ENCODE peak calls at places on chromosomes 11 and 22, in seven cellular contexts. G, X, C, N, W, V and U are unnamed samples.

GRCh38 chr22:31098633-31099110 is 8.7 kb downstream of the SELENOM start:
- DNase-seq in G (no peak), X (no peak), C (no peak), N (no peak), W (no peak), V (no peak), U (no peak)

GRCh38 chr11:64340671-64341335 is 799 bp downstream of the CCDC88B start:
- DNase-seq in G (no peak), X (no peak), C (peak; percentile 38), N (no peak), W (no peak), V (no peak), U (no peak)

GRCh38 chr22:50082197-50082715 is 3.0 kb downstream of the MLC1 start:
- DNase-seq in G (no peak), X (no peak), C (no peak), N (no peak), W (no peak), V (no peak), U (no peak)

GRCh38 chr11:117072517-117073218 is 25.6 kb downstream of the SIK3 start:
- DNase-seq in G (no peak), X (peak; percentile 90), C (no peak), N (peak; percentile 96), W (peak; percentile 96), V (peak; percentile 87), U (peak; percentile 92)

GRCh38 chr11:77107950-77108349 is 5.3 kb downstream of the OMP start:
- DNase-seq in G (peak; percentile 58), X (peak; percentile 81), C (no peak), N (peak; percentile 95), W (peak; percentile 94), V (peak; percentile 73), U (peak; percentile 94)

GRCh38 chr11:27254744-27255446 is 108.1 kb downstream of the CCDC34 start:
- DNase-seq in G (no peak), X (peak; percentile 98), C (no peak), N (peak; percentile 54), W (peak; percentile 94), V (no peak), U (peak; percentile 86)

GRCh38 chr11:48107188-48107704 is 109.4 kb upstream of the OR4B1 start:
- DNase-seq in G (no peak), X (peak; percentile 65), C (no peak), N (peak; percentile 67), W (peak; percentile 60), V (no peak), U (no peak)

GRCh38 chr22:21735198-21736083 is at the start of gene YPEL1:
- DNase-seq in G (peak; percentile 95), X (peak; percentile 95), C (peak; percentile 97), N (peak; percentile 95), W (peak; percentile 94), V (peak; percentile 94), U (peak; percentile 97)

GRCh38 chr11:75479598-75479986 is 46.1 kb downstream of the GDPD5 start:
- DNase-seq in G (no peak), X (no peak), C (no peak), N (no peak), W (no peak), V (no peak), U (no peak)

GRCh38 chr11:74612877-74613276 is 20.5 kb downstream of the POLD3 start:
- DNase-seq in G (no peak), X (peak; percentile 28), C (no peak), N (peak; percentile 50), W (peak; percentile 17), V (no peak), U (no peak)

GRCh38 chr22:46931414-46931813 is 169.0 kb downstream of the TBC1D22A start:
- DNase-seq in G (no peak), X (peak; percentile 18), C (no peak), N (no peak), W (peak; percentile 68), V (peak; percentile 31), U (peak; percentile 58)

GRCh38 chr22:29315286-29316195 is at the start of gene RASL10A:
- DNase-seq in G (no peak), X (no peak), C (no peak), N (no peak), W (no peak), V (no peak), U (no peak)

GRCh38 chr22:43976861-43977795 is 21.9 kb downstream of the SAMM50 start:
- DNase-seq in G (no peak), X (no peak), C (no peak), N (no peak), W (no peak), V (no peak), U (no peak)
- TF ChIP-seq CTCF in G (no peak), X (no peak), C (peak; percentile 7), N (no peak), W (no peak), V (no peak), U (no peak)

DNA sequence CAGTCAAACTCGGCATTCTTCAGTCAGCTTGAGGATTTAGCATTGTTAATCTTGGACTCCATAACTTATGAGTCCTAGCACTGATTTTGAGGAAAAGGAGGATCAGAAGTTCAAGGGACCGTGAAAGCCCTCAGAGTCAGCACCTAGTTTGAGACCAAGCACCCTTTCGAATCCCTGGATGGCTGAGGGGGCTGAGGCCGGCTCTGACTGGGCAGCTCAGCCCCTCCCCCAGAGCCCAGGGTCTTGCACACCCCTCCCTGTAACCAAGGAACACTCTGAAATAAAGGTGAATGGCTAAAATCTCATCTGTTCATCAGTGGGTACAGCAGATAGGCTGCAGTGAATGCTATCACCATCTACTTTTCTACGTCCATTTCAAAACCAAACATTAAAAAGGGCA is 27.3 kb downstream of the SLC25A18 start:
- DNase-seq in G (no peak), X (no peak), C (no peak), N (no peak), W (no peak), V (no peak), U (no peak)
- H3K4me3 ChIP-seq in G (no peak overlapping the region), X (no peak overlapping the region), C (no peak overlapping the region), N (no peak overlapping the region), W (no peak overlapping the region), V (no peak overlapping the region), U (no peak overlapping the region)

DNA sequence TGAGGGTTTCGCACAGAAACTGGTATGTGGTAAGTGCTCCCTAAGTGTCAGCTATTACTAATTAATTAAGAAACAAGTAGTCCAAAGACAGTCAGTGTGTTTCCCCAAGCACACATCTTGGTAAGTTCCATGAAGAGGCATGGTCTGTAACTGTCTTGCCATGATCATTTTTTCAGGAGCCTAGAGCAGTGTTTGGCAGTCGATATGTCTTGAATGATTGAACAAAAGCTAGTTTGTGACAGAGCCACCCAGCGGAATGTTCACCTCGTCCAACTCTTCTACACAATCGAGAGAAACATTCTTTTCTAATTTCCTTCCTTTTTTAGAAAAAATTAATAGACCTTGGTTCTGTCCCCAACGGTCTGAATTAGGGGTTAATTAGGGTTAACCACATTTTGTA is 57.5 kb upstream of the FTH1 start:
- DNase-seq in G (no peak), X (peak; percentile 1), C (no peak), N (no peak), W (no peak), V (no peak), U (no peak)
- TF ChIP-seq CTCF in G (no peak), X (no peak), C (no peak), N (no peak), W (no peak), V (no peak), U (no peak)

GRCh38 chr11:67451658-67451976 is 912 bp downstream of the GPR152 start:
- DNase-seq in G (no peak), X (no peak), C (no peak), N (no peak), W (no peak), V (no peak), U (no peak)

GRCh38 chr11:67449116-67449844 is 3.2 kb downstream of the GPR152 start:
- DNase-seq in G (no peak), X (no peak), C (no peak), N (no peak), W (no peak), V (no peak), U (no peak)

GRCh38 chr11:67450796-67451657 is 1.5 kb downstream of the GPR152 start:
- DNase-seq in G (no peak), X (no peak), C (no peak), N (no peak), W (no peak), V (no peak), U (no peak)

GRCh38 chr11:67445515-67445914 is 2.2 kb upstream of the CORO1B start:
- DNase-seq in G (no peak), X (no peak), C (no peak), N (no peak), W (no peak), V (no peak), U (no peak)

DNA sequence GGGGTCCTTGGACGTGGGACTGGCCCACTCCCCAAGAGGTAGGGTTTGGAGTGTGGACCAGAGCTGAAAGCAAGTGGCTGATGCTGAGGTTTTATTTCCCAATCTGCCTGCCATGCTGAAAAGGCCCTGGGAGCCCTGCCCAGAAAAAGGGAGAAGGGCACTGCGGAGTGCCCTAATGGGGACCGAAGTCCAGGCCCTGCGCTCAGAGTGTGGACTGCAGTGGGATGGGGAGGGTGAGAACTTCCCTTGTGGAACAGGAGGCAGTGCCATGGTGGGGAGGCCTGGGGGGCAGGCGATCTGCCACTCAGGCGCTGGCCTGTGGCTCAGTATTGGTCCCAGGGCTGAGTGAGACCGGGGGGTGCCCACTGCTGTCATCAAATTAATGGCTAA is 4.3 kb downstream of the GPR152 start:
- DNase-seq in G (no peak), X (no peak), C (no peak), N (no peak), W (no peak), V (no peak), U (no peak)
- H3K4me3 ChIP-seq in G (no peak overlapping the region), X (no peak overlapping the region), C (no peak overlapping the region), N (no peak overlapping the region), W (no peak overlapping the region), V (no peak overlapping the region), U (no peak overlapping the region)

GRCh38 chr11:16252373-16252772 is 104.0 kb downstream of the SOX6 start:
- DNase-seq in G (no peak), X (peak; percentile 1), C (no peak), N (peak; percentile 23), W (no peak), V (peak; percentile 4), U (no peak)
- TF ChIP-seq CTCF in G (peak; percentile 10), X (peak; percentile 31), C (peak; percentile 14), N (peak; percentile 27), W (peak; percentile 27), V (no peak), U (peak; percentile 6)

GRCh38 chr11:35041070-35041554 is 97.9 kb upstream of the CD44 start:
- DNase-seq in G (no peak), X (no peak), C (no peak), N (no peak), W (no peak), V (no peak), U (no peak)
- H3K4me3 ChIP-seq in G (no peak overlapping the region), X (no peak overlapping the region), C (no peak overlapping the region), N (no peak overlapping the region), W (no peak overlapping the region), V (no peak overlapping the region), U (no peak overlapping the region)

GRCh38 chr11:46521947-46522681 is 71.7 kb downstream of the AMBRA1 start:
- DNase-seq in G (no peak), X (peak; percentile 41), C (no peak), N (peak; percentile 79), W (peak; percentile 81), V (peak; percentile 20), U (peak; percentile 47)
- TF ChIP-seq CTCF in G (no peak), X (peak; percentile 38), C (no peak), N (peak; percentile 64), W (peak; percentile 31), V (no peak), U (peak; percentile 46)